ENCODE peak calls at places on chromosome 21, in five cellular contexts. One of them, this sample, is unnamed.

GRCh38 chr21:38988211-38989096 is 182.7 kb downstream of the ETS2 start:
- DNase-seq in breast epithelium: no peak
- DNase-seq in ovary: no peak
- DNase-seq in sigmoid colon: peak
- DNase-seq in body of pancreas: no peak
- DNase-seq in this sample: no peak

GRCh38 chr21:43957629-43958362 is 54.3 kb upstream of the TRAPPC10 start:
- DNase-seq in ovary: no peak
- DNase-seq in sigmoid colon: no peak
- DNase-seq in body of pancreas: no peak
- DNase-seq in breast epithelium: no peak
- DNase-seq in this sample: no peak

GRCh38 chr21:14438204-14438603 is 55.3 kb upstream of the HSPA13 start:
- DNase-seq in ovary: no peak
- DNase-seq in sigmoid colon: no peak
- DNase-seq in body of pancreas: no peak
- DNase-seq in breast epithelium: no peak
- DNase-seq in this sample: no peak

GRCh38 chr21:35189077-35189863 is 140.2 kb upstream of the RUNX1 start:
- DNase-seq in ovary: no peak
- DNase-seq in sigmoid colon: no peak
- DNase-seq in body of pancreas: no peak
- DNase-seq in breast epithelium: no peak
- DNase-seq in this sample: no peak

GRCh38 chr21:31343680-31344480 is at the start of gene TIAM1:
- DNase-seq in breast epithelium: peak
- DNase-seq in body of pancreas: peak
- DNase-seq in ovary: no peak
- DNase-seq in sigmoid colon: peak
- DNase-seq in this sample: peak

GRCh38 chr21:35226960-35227741 is 178.0 kb upstream of the RUNX1 start:
- DNase-seq in body of pancreas: no peak
- DNase-seq in sigmoid colon: no peak
- DNase-seq in ovary: no peak
- DNase-seq in breast epithelium: no peak
- DNase-seq in this sample: no peak

GRCh38 chr21:40732998-40733397 is 114.0 kb downstream of the DSCAM start:
- DNase-seq in body of pancreas: no peak
- DNase-seq in breast epithelium: no peak
- DNase-seq in sigmoid colon: no peak
- DNase-seq in ovary: no peak
- DNase-seq in this sample: no peak

GRCh38 chr21:26087223-26087918 is 83.2 kb downstream of the APP start:
- DNase-seq in sigmoid colon: no peak
- DNase-seq in body of pancreas: no peak
- DNase-seq in ovary: no peak
- DNase-seq in breast epithelium: no peak
- DNase-seq in this sample: no peak

GRCh38 chr21:31945576-31945975 is 72.8 kb downstream of the HUNK start:
- DNase-seq in ovary: no peak
- DNase-seq in body of pancreas: no peak
- DNase-seq in breast epithelium: no peak
- DNase-seq in sigmoid colon: no peak
- DNase-seq in this sample: no peak

GRCh38 chr21:39527664-39528381 is 76.1 kb downstream of the SH3BGR start:
- DNase-seq in body of pancreas: peak
- DNase-seq in sigmoid colon: no peak
- DNase-seq in ovary: no peak
- DNase-seq in breast epithelium: no peak
- DNase-seq in this sample: no peak

GRCh38 chr21:18725653-18726052 is 322.1 kb upstream of the TMPRSS15 start:
- DNase-seq in breast epithelium: no peak
- DNase-seq in sigmoid colon: no peak
- DNase-seq in ovary: no peak
- DNase-seq in body of pancreas: no peak
- DNase-seq in this sample: no peak

GRCh38 chr21:31888936-31889371 is 16.1 kb downstream of the HUNK start:
- DNase-seq in breast epithelium: peak
- DNase-seq in ovary: no peak
- DNase-seq in sigmoid colon: no peak
- DNase-seq in body of pancreas: peak
- DNase-seq in this sample: no peak

GRCh38 chr21:15617968-15618367 is 111.8 kb upstream of the USP25 start:
- DNase-seq in sigmoid colon: no peak
- DNase-seq in body of pancreas: no peak
- DNase-seq in breast epithelium: no peak
- DNase-seq in ovary: no peak
- DNase-seq in this sample: no peak

GRCh38 chr21:26135520-26135919 is 35.0 kb downstream of the APP start:
- DNase-seq in breast epithelium: no peak
- DNase-seq in sigmoid colon: no peak
- DNase-seq in ovary: no peak
- DNase-seq in body of pancreas: no peak
- DNase-seq in this sample: no peak

GRCh38 chr21:33021150-33021549 is 4.6 kb upstream of the OLIG2 start:
- DNase-seq in ovary: no peak
- DNase-seq in body of pancreas: no peak
- DNase-seq in breast epithelium: no peak
- DNase-seq in sigmoid colon: no peak
- DNase-seq in this sample: no peak

GRCh38 chr21:39867198-39867650 is at the start of gene PCP4:
- DNase-seq in ovary: peak
- DNase-seq in breast epithelium: peak
- DNase-seq in sigmoid colon: peak
- DNase-seq in body of pancreas: peak
- DNase-seq in this sample: peak

GRCh38 chr21:28375708-28376385 is 616.8 kb downstream of the LTN1 start:
- DNase-seq in breast epithelium: no peak
- DNase-seq in sigmoid colon: no peak
- DNase-seq in body of pancreas: no peak
- DNase-seq in ovary: no peak
- DNase-seq in this sample: no peak

GRCh38 chr21:39885119-39885848 is 18.0 kb downstream of the PCP4 start:
- DNase-seq in breast epithelium: no peak
- DNase-seq in ovary: no peak
- DNase-seq in body of pancreas: peak
- DNase-seq in sigmoid colon: peak
- DNase-seq in this sample: peak

GRCh38 chr21:35579520-35580293 is 480.6 kb downstream of the SETD4 start:
- DNase-seq in ovary: no peak
- DNase-seq in sigmoid colon: no peak
- DNase-seq in body of pancreas: no peak
- DNase-seq in breast epithelium: no peak
- DNase-seq in this sample: no peak

GRCh38 chr21:19900149-19900548 is 1098.1 kb upstream of the NCAM2 start:
- DNase-seq in body of pancreas: no peak
- DNase-seq in breast epithelium: no peak
- DNase-seq in ovary: no peak
- DNase-seq in sigmoid colon: peak
- DNase-seq in this sample: no peak

GRCh38 chr21:31293986-31294385 is 50.1 kb downstream of the TIAM1 start:
- DNase-seq in ovary: no peak
- DNase-seq in sigmoid colon: no peak
- DNase-seq in body of pancreas: no peak
- DNase-seq in breast epithelium: no peak
- DNase-seq in this sample: no peak

GRCh38 chr21:35933466-35933865 is 126.9 kb downstream of the SETD4 start:
- DNase-seq in breast epithelium: no peak
- DNase-seq in sigmoid colon: peak
- DNase-seq in ovary: peak
- DNase-seq in body of pancreas: peak
- DNase-seq in this sample: peak

GRCh38 chr21:43572443-43572842 is 86.8 kb downstream of the HSF2BP start:
- DNase-seq in breast epithelium: no peak
- DNase-seq in sigmoid colon: no peak
- DNase-seq in ovary: no peak
- DNase-seq in body of pancreas: no peak
- DNase-seq in this sample: no peak

GRCh38 chr21:33478858-33479678 is 706 bp downstream of the TMEM50B start:
- DNase-seq in breast epithelium: no peak
- DNase-seq in sigmoid colon: no peak
- DNase-seq in body of pancreas: peak
- DNase-seq in ovary: peak
- DNase-seq in this sample: no peak

GRCh38 chr21:28261291-28261690 is 731.4 kb downstream of the LTN1 start:
- DNase-seq in sigmoid colon: no peak
- DNase-seq in breast epithelium: no peak
- DNase-seq in body of pancreas: no peak
- DNase-seq in ovary: no peak
- DNase-seq in this sample: no peak

GRCh38 chr21:21236981-21237380 is 238.8 kb downstream of the NCAM2 start:
- DNase-seq in breast epithelium: no peak
- DNase-seq in body of pancreas: no peak
- DNase-seq in ovary: no peak
- DNase-seq in sigmoid colon: no peak
- DNase-seq in this sample: no peak

DNA sequence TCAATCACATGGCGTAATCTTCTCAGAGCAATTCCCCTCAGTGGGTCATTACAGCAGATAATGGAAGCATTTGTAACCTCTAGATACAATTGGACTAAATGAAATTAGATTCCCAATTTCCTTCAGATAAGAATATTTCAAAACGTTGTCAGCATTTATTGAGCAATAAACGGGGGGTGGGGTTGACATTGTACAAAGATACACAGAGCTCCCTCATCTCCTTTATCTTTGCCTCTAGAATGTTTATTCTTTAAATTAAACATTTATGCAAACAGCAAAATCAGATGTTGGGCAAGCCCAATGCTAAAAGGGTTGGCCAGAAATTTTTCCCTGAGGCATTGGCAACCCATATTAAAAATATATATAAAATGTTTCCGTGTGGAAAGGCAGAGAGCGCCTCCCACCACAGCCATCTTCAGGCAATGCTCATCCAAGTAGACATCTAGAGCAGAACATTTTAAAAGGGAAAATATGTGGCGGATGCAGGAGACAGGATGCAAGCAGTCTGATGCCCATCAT is 240.7 kb downstream of the NCAM2 start:
- DNase-seq in ovary: no peak
- DNase-seq in body of pancreas: no peak
- DNase-seq in breast epithelium: no peak
- DNase-seq in sigmoid colon: no peak
- DNase-seq in this sample: no peak
- TF ChIP-seq CTCF in ovary: no peak
- TF ChIP-seq CTCF in body of pancreas: no peak
- TF ChIP-seq CTCF in breast epithelium: no peak
- TF ChIP-seq CTCF in sigmoid colon: no peak
- TF ChIP-seq CTCF in this sample: no peak

GRCh38 chr21:37364722-37365121 is 1.9 kb upstream of the DYRK1A start:
- DNase-seq in body of pancreas: no peak
- DNase-seq in ovary: no peak
- DNase-seq in breast epithelium: no peak
- DNase-seq in sigmoid colon: no peak
- DNase-seq in this sample: no peak

GRCh38 chr21:37367758-37368535 is 1.4 kb downstream of the DYRK1A start:
- DNase-seq in breast epithelium: no peak
- DNase-seq in ovary: peak
- DNase-seq in body of pancreas: peak
- DNase-seq in sigmoid colon: peak
- DNase-seq in this sample: no peak

GRCh38 chr21:37367301-37367757 is 756 bp downstream of the DYRK1A start:
- DNase-seq in body of pancreas: peak
- DNase-seq in breast epithelium: no peak
- DNase-seq in ovary: no peak
- DNase-seq in sigmoid colon: no peak
- DNase-seq in this sample: no peak

GRCh38 chr21:37365657-37366487 is 701 bp upstream of the DYRK1A start:
- DNase-seq in ovary: peak
- DNase-seq in body of pancreas: peak
- DNase-seq in breast epithelium: peak
- DNase-seq in sigmoid colon: peak
- DNase-seq in this sample: peak

DNA sequence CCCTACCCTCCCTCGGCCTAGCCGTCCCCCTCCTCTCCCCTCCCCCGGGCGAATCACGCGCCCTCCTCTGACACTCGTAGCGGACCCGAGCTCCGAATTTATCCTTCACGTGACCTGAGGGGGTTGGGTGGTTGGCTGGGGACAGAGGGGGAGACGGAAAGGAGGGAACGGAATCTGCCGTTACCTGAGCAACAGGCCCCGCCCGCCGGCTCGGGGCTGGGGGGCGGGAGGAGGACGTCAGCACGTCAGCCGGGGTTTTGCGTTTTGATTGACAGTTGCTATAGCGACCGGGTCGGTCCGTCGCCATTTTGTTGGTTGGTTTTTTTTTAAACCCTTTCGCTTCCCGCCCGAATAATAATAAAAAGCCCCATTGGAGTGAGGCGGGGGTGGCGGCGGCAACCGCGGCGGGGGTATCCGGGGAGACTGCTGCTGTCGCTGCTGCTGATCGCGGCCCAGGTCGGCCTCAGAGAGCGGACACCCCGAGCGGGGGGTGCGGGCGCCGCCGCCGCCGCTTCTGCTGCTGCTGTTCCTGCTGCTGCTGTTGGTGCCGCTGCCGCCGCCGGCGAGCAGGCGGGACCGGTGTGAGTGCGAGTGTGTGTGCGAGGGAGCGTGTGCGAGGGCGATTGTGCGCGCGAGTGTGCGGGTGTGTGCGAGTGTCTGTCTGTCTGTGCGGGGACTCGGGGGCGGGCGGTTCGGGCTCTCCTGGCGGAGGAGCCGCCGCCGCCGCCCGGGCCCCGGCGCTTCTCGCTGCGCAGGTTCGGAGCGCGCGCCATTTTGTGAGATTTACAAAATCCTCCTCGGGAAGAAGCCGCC is at the start of gene DYRK1A:
- DNase-seq in body of pancreas: peak
- DNase-seq in breast epithelium: peak
- DNase-seq in ovary: peak
- DNase-seq in sigmoid colon: peak
- DNase-seq in this sample: peak
- TF ChIP-seq POLR2A in body of pancreas: peak
- TF ChIP-seq POLR2A in breast epithelium: peak
- TF ChIP-seq POLR2A in ovary: peak
- TF ChIP-seq POLR2A in sigmoid colon: peak
- TF ChIP-seq POLR2A in this sample: peak

DNA sequence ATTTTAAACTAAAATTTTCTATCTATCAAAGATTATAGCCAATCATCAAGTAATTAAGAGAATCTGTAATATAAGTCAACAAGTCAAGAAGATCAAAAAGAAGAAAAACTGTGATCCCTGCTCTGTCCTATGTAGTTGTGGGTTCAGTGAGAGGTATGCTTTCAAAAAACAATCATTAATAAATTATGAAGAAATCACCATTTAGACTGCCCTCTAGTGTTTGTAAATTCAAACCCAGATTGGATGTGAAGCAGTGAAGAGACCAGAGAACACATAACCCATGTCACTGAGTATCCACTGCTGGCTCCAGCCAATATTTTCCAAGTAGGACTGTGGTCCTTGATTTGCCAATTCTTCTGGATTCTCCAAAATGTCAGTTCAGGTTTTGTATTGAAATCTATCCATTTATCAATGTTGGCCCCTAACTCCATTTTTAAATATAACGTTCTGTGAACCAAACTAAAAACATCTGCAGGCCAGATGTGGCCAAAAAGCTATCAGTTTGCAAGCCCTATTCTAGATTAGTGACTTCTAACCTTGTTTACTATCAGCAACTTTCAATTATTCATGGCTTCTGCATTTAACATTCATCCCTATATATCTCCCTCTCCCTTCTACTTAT is 467.5 kb upstream of the CXADR start:
- DNase-seq in ovary: no peak
- DNase-seq in body of pancreas: no peak
- DNase-seq in sigmoid colon: no peak
- DNase-seq in breast epithelium: no peak
- DNase-seq in this sample: no peak
- TF ChIP-seq CTCF in ovary: no peak
- TF ChIP-seq CTCF in body of pancreas: peak
- TF ChIP-seq CTCF in sigmoid colon: no peak
- TF ChIP-seq CTCF in breast epithelium: no peak
- TF ChIP-seq CTCF in this sample: no peak

GRCh38 chr21:42384184-42384583 is 11.7 kb downstream of the TMPRSS3 start:
- DNase-seq in breast epithelium: no peak
- DNase-seq in sigmoid colon: no peak
- DNase-seq in ovary: no peak
- DNase-seq in body of pancreas: no peak
- DNase-seq in this sample: no peak
- TF ChIP-seq POLR2A in breast epithelium: no peak
- TF ChIP-seq POLR2A in sigmoid colon: no peak
- TF ChIP-seq POLR2A in ovary: no peak
- TF ChIP-seq POLR2A in body of pancreas: no peak
- TF ChIP-seq POLR2A in this sample: no peak